ENCODE peak calls at places on chromosome 2, in five cellular contexts. S is ovary, J is spleen, P is OCI-LY7, D is BE2C. X is an unnamed sample. For H3K4me1, the result is how much of the 10 kb centered on the place peaks cover.

GRCh38 chr2:39780825-39781600 is 2.0 kb upstream of the THUMPD2 start:
- DNase-seq in P (no peak), D (no peak), S (no peak), J (no peak), X (no peak)

GRCh38 chr2:27776097-27776496 is 4.6 kb downstream of the MRPL33 start:
- DNase-seq in D (peak), J (no peak), S (peak), P (no peak), X (peak)

GRCh38 chr2:25041307-25041927 is 459 bp upstream of the EFR3B start:
- DNase-seq in P (peak), S (peak), D (peak), J (peak), X (peak)

GRCh38 chr2:215764441-215765048 is 248.8 kb downstream of the MREG start:
- DNase-seq in P (no peak), J (no peak), D (no peak), S (no peak), X (peak)

GRCh38 chr2:184371641-184372040 is 226.7 kb upstream of the ZNF804A start:
- DNase-seq in D (no peak), S (no peak), J (no peak), P (no peak), X (peak)

GRCh38 chr2:212451786-212452200 is 86.8 kb downstream of the ERBB4 start:
- DNase-seq in P (no peak), S (no peak), J (no peak), D (no peak), X (peak)

GRCh38 chr2:103773884-103774283 is 1012.1 kb downstream of the TMEM182 start:
- DNase-seq in D (no peak), J (no peak), P (no peak), S (no peak), X (no peak)

GRCh38 chr2:72929010-72929409 is 11.7 kb downstream of the EMX1 start:
- DNase-seq in J (no peak), P (no peak), D (no peak), S (no peak), X (no peak)

GRCh38 chr2:207236156-207236935 is 70.6 kb upstream of the KLF7 start:
- DNase-seq in P (no peak), S (no peak), J (no peak), D (no peak), X (no peak)

GRCh38 chr2:121360566-121361300 is 75.7 kb upstream of the TFCP2L1 start:
- DNase-seq in J (no peak), S (no peak), P (no peak), D (no peak), X (peak)

GRCh38 chr2:20612835-20613341 is 38.0 kb downstream of the HS1BP3 start:
- DNase-seq in S (peak), D (no peak), P (no peak), J (peak), X (no peak)

GRCh38 chr2:208466133-208466919 is 59.7 kb downstream of the PTH2R start:
- DNase-seq in S (no peak), P (peak), D (peak), J (no peak), X (peak)

GRCh38 chr2:174580951-174581350 is 16.7 kb downstream of the WIPF1 start:
- DNase-seq in J (no peak), D (no peak), P (no peak), S (no peak), X (no peak)

GRCh38 chr2:138365581-138365980 is 136.0 kb upstream of the SPOPL start:
- DNase-seq in P (no peak), D (no peak), J (no peak), S (no peak), X (no peak)

GRCh38 chr2:189337648-189338047 is 103.6 kb upstream of the WDR75 start:
- DNase-seq in D (no peak), P (no peak), S (no peak), J (no peak), X (no peak)

GRCh38 chr2:227033471-227034148 is 130.4 kb downstream of the COL4A4 start:
- DNase-seq in D (peak), S (no peak), J (peak), P (peak), X (peak)

GRCh38 chr2:232668805-232669444 is 28.2 kb upstream of the GIGYF2 start:
- DNase-seq in S (peak), D (no peak), J (no peak), P (no peak), X (no peak)

GRCh38 chr2:65198737-65199136 is 28.9 kb upstream of the ACTR2 start:
- DNase-seq in P (no peak), J (no peak), D (no peak), S (no peak), X (no peak)
- H3K4me1 ChIP-seq in P (under half), J (under half), D (under half), S (under half), X (under half)

DNA sequence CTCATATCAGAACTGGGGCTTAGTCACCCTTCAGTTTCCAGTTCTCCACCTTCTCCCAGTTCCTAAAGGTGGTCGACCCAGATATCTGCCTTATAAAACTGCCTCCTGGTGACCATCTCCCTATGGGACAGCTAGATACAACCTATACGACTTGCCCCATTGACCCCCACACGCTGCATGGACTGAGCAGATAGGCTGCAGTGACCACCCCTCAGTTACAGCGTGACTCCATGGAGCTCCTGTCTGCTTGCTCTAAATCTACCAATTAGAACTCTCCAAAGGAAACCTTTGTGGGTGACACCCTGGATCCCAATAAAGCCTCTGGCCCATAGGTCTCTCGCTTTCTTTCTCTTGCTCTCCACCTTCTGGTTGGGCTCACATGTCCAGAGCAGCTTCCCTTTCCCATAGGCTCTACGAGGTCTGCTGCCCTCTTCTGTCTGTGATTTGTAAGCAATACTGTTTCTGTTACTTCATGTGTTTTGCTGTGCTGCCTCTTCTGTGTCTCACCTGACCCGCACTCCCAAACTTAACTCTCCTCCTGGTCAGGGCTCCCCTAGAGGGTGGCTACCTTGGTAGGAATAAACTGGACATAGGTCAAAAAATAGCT is 971.3 kb upstream of the FAM98A start:
- DNase-seq in D (peak), S (no peak), P (peak), J (no peak), X (peak)
- TF ChIP-seq CTCF in D (peak), S (no peak), P (peak), J (no peak), X (peak)

GRCh38 chr2:240996834-240997140 is 1.6 kb upstream of the SNED1 start:
- DNase-seq in J (peak), P (no peak), D (no peak), S (no peak), X (no peak)

GRCh38 chr2:240994161-240994896 is 4.1 kb upstream of the SNED1 start:
- DNase-seq in P (no peak), D (no peak), S (no peak), J (peak), X (no peak)

GRCh38 chr2:240993446-240994160 is 4.8 kb upstream of the SNED1 start:
- DNase-seq in S (peak), J (peak), D (peak), P (no peak), X (no peak)

GRCh38 chr2:240996161-240996833 is 2.1 kb upstream of the SNED1 start:
- DNase-seq in D (peak), S (no peak), J (peak), P (no peak), X (no peak)

DNA sequence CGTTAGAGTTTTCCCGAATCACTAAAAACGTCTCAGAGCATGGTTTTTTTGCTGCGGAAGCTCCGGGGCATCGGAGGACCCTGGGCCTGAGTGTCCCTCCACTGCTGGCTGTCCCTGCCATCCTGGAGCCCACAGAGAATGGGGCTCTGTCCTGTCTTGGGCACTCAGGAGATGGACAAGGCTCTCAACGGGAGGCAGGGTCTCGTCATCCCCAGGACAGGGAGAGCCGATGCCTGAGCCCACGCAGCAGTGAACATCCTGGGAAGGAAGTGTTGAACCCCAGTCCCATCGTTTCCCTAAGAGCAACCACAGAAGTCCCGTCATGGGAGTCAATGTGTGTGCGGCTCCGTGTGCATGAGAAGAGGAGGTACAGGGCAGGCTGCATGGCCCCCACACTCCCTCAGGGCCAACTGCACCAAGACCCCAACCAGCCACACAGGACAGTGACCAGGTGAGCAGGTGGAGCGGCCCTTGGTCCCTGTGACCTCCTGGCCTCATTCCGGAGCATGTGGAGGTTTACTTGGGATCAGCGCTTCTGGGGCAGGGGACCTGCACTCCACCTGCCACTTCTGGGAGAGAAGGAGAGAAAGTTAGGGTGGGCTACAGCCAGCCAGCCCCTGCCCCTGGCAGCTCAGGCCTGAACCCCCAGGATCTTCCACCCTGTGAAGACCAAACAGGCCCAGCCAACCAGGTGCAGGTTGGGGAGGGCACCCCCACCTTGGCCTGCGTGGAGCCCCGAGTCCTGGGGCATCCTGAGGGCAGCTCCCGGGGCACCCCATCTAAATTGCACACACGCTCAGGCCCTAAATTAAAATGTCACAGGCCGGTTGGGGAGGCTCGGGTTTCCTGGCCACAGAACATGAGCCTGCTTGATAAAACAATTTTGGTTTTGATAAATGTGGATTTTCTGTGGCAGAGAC is 3.1 kb upstream of the SNED1 start:
- DNase-seq in J (peak), S (no peak), D (no peak), P (no peak), X (no peak)
- H3K4me1 ChIP-seq in J (half or more), S (half or more), D (under half), P (under half), X (under half)

DNA sequence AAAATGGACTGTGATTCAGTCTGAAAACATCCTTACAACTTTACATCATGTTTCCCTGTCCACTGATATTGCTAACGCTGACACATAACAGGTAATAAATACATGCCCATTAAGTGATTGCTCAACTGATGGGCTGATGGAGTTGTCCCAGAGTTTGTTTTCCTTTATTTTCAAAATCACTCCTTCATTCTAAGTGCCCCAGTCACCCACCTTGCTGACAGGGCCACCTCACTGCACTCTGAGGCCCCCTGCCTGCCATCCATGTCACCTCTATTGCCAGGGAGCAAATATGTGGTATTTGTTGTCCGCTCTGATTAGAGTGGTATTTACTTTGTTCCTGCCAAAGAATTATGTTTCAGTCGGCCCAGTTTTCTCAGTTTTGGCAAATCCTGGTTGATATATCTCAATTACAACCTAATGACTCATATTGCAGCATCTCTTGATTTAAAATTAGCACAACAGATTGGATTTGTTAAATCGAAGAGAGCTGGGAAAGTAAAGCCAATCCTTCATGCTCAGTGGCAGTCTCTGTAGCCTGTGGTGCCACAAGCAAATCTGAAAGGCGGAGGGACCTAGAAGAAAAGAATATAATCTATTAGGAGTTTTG is 105.1 kb downstream of the RDH14 start:
- DNase-seq in J (no peak), S (no peak), P (no peak), D (peak), X (no peak)
- TF ChIP-seq CTCF in J (no peak), S (no peak), P (peak), D (peak), X (peak)

GRCh38 chr2:54944724-54945326 is 105.4 kb downstream of the RTN4 start:
- DNase-seq in P (no peak), S (no peak), D (no peak), J (no peak), X (no peak)
- H3K4me1 ChIP-seq in P (under half), S (under half), D (under half), J (under half), X (under half)

DNA sequence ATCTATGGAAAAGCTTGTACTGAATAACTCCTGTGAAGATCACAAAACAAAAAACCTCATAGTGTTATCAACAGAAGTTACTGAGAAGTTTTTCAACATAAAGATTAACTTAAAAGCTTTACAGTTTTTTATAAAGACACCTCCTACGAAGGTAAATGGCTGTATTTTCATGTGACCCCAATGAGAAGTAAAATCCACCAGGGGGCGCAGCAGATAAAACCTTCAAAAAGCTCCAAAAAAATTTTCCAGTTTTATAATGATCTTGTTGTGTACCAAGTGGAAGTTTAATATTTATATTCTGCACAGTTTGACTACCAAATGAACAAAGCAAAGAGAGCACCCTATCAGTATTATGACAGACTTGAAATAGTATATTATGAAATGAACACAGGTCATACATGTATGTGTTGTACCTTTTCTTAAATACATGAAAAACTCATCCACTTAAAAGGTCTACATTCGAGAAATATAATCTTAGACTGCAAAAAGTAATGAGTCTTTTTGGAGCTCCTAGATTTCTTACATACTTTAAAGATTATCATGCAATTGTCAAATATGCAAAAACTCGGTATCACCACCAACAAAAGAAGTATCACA is 38.5 kb downstream of the PNO1 start:
- DNase-seq in J (no peak), P (peak), D (no peak), S (no peak), X (no peak)
- TF ChIP-seq CTCF in J (peak), P (peak), D (no peak), S (no peak), X (peak)

GRCh38 chr2:172228177-172228785 is 125.6 kb upstream of the DLX2 start:
- DNase-seq in P (no peak), S (no peak), D (no peak), J (no peak), X (peak)

GRCh38 chr2:172227719-172228118 is 125.0 kb upstream of the DLX2 start:
- DNase-seq in J (no peak), P (no peak), S (no peak), D (no peak), X (no peak)

GRCh38 chr2:172225786-172226185 is 123.1 kb upstream of the DLX2 start:
- DNase-seq in P (no peak), S (no peak), J (no peak), D (no peak), X (no peak)

GRCh38 chr2:172229125-172229524 is 126.4 kb upstream of the DLX2 start:
- DNase-seq in D (no peak), J (no peak), S (no peak), P (no peak), X (no peak)

DNA sequence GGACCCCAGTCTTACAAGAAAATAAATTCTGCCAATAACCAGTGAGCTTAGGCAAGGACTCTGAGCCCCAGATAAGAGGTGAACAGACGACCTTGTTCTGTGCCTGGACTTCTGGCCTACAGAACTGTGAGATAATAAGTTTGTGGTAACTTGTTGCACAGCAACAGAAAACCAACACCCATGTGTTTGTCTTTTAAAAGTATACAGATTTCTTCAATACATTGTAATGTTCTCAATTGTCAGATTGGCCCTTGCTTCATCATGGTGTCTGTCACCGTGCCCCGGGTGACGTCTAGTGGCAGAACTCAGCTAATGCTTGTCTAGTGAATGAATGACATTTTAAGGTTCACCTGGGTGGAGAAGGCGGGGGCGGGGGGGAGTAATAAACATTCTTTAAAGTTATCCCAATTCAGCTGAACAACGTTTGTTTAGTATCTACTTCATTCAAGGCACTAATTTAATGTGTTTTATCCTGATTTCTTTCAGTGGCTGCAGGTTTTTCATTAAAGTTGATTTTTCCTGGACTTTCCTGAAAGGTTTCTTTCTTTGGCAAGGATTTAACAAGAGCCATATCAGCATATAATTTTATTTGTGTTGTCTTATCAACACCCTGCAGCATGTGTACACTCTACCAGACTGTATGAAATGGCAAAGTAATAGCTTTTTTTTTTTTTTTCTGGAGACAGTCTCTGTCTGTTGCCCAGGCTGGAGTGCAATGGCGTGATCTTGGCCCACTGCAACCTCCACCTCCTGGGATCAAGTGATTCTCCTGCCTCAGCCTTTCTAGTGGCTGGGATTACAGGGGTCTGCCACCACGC is 123.8 kb upstream of the DLX2 start:
- DNase-seq in P (peak), J (no peak), D (no peak), S (no peak), X (peak)
- H3K4me1 ChIP-seq in P (under half), J (under half), D (under half), S (under half), X (half or more)